ENCODE peak calls at places on chromosomes 13 and 19, in ten cellular contexts. One of them, this sample, is unnamed.

GRCh38 chr13:77751513-77752456 is 54.3 kb downstream of the SLAIN1 start:
- DNase-seq in NCI-H524 treated with DMSO at 0.1 percent for 48 hours: peak; percentile 20
- DNase-seq in H9: peak; percentile 41
- DNase-seq in lower lobe of right lung: peak; percentile 42
- DNase-seq in kidney tubule cell: peak; percentile 56
- DNase-seq in heart right ventricle: no peak
- DNase-seq in ovary: no peak
- DNase-seq in NCI-H1436: peak; percentile 9
- DNase-seq in left ventricle myocardium superior: no peak
- DNase-seq in stimulated activated CD4-positive, alpha-beta T cell treated with anti-CD3 and anti-CD28 coated beads, TNF-alpha, amount 100 ng/mL, for 1 hour: no peak
- DNase-seq in this sample: no peak

GRCh38 chr19:49442354-49442753 is 1.0 kb upstream of the SLC17A7 start:
- DNase-seq in NCI-H524 treated with DMSO at 0.1 percent for 48 hours: no peak
- DNase-seq in H9: no peak
- DNase-seq in lower lobe of right lung: no peak
- DNase-seq in kidney tubule cell: no peak
- DNase-seq in heart right ventricle: peak; percentile 52
- DNase-seq in ovary: no peak
- DNase-seq in NCI-H1436: no peak
- DNase-seq in left ventricle myocardium superior: no peak
- DNase-seq in stimulated activated CD4-positive, alpha-beta T cell treated with anti-CD3 and anti-CD28 coated beads, TNF-alpha, amount 100 ng/mL, for 1 hour: no peak
- DNase-seq in this sample: peak; percentile 81

GRCh38 chr19:4098493-4098892 is 25.4 kb downstream of the MAP2K2 start:
- DNase-seq in NCI-H524 treated with DMSO at 0.1 percent for 48 hours: no peak
- DNase-seq in H9: no peak
- DNase-seq in lower lobe of right lung: no peak
- DNase-seq in kidney tubule cell: no peak
- DNase-seq in heart right ventricle: peak; percentile 81
- DNase-seq in ovary: no peak
- DNase-seq in NCI-H1436: no peak
- DNase-seq in left ventricle myocardium superior: peak; percentile 90
- DNase-seq in stimulated activated CD4-positive, alpha-beta T cell treated with anti-CD3 and anti-CD28 coated beads, TNF-alpha, amount 100 ng/mL, for 1 hour: no peak
- DNase-seq in this sample: peak; percentile 60

GRCh38 chr19:46723023-46723461 is 6.1 kb upstream of the PRKD2 start:
- DNase-seq in NCI-H524 treated with DMSO at 0.1 percent for 48 hours: no peak
- DNase-seq in H9: no peak
- DNase-seq in lower lobe of right lung: no peak
- DNase-seq in kidney tubule cell: no peak
- DNase-seq in heart right ventricle: no peak
- DNase-seq in ovary: no peak
- DNase-seq in NCI-H1436: no peak
- DNase-seq in left ventricle myocardium superior: no peak
- DNase-seq in stimulated activated CD4-positive, alpha-beta T cell treated with anti-CD3 and anti-CD28 coated beads, TNF-alpha, amount 100 ng/mL, for 1 hour: no peak
- DNase-seq in this sample: peak; percentile 55

GRCh38 chr19:50909240-50910070 is 1.7 kb downstream of the KLK4 start:
- DNase-seq in NCI-H524 treated with DMSO at 0.1 percent for 48 hours: no peak
- DNase-seq in H9: peak; percentile 100
- DNase-seq in lower lobe of right lung: peak; percentile 59
- DNase-seq in kidney tubule cell: peak; percentile 30
- DNase-seq in heart right ventricle: peak; percentile 22
- DNase-seq in ovary: no peak
- DNase-seq in NCI-H1436: peak; percentile 79
- DNase-seq in left ventricle myocardium superior: no peak
- DNase-seq in stimulated activated CD4-positive, alpha-beta T cell treated with anti-CD3 and anti-CD28 coated beads, TNF-alpha, amount 100 ng/mL, for 1 hour: no peak
- DNase-seq in this sample: peak; percentile 99

GRCh38 chr13:40571338-40571737 is 95.1 kb downstream of the FOXO1 start:
- DNase-seq in NCI-H524 treated with DMSO at 0.1 percent for 48 hours: no peak
- DNase-seq in H9: no peak
- DNase-seq in lower lobe of right lung: no peak
- DNase-seq in kidney tubule cell: no peak
- DNase-seq in heart right ventricle: no peak
- DNase-seq in ovary: no peak
- DNase-seq in NCI-H1436: no peak
- DNase-seq in left ventricle myocardium superior: no peak
- DNase-seq in stimulated activated CD4-positive, alpha-beta T cell treated with anti-CD3 and anti-CD28 coated beads, TNF-alpha, amount 100 ng/mL, for 1 hour: no peak
- DNase-seq in this sample: no peak

GRCh38 chr13:72808917-72809500 is 27.1 kb downstream of the PIBF1 start:
- DNase-seq in NCI-H524 treated with DMSO at 0.1 percent for 48 hours: no peak
- DNase-seq in H9: no peak
- DNase-seq in lower lobe of right lung: no peak
- DNase-seq in kidney tubule cell: peak; percentile 37
- DNase-seq in heart right ventricle: no peak
- DNase-seq in ovary: no peak
- DNase-seq in NCI-H1436: peak; percentile 23
- DNase-seq in left ventricle myocardium superior: no peak
- DNase-seq in stimulated activated CD4-positive, alpha-beta T cell treated with anti-CD3 and anti-CD28 coated beads, TNF-alpha, amount 100 ng/mL, for 1 hour: no peak
- DNase-seq in this sample: no peak

GRCh38 chr13:30673669-30674521 is 56.2 kb downstream of the USPL1 start:
- DNase-seq in NCI-H524 treated with DMSO at 0.1 percent for 48 hours: peak; percentile 94
- DNase-seq in H9: peak; percentile 84
- DNase-seq in lower lobe of right lung: peak; percentile 96
- DNase-seq in kidney tubule cell: peak; percentile 94
- DNase-seq in heart right ventricle: peak; percentile 90
- DNase-seq in ovary: peak; percentile 86
- DNase-seq in NCI-H1436: peak; percentile 65
- DNase-seq in left ventricle myocardium superior: peak; percentile 92
- DNase-seq in stimulated activated CD4-positive, alpha-beta T cell treated with anti-CD3 and anti-CD28 coated beads, TNF-alpha, amount 100 ng/mL, for 1 hour: peak; percentile 83
- DNase-seq in this sample: peak; percentile 96

GRCh38 chr19:19777692-19778091 is 43.9 kb downstream of the ZNF506 start:
- DNase-seq in NCI-H524 treated with DMSO at 0.1 percent for 48 hours: no peak
- DNase-seq in H9: no peak
- DNase-seq in lower lobe of right lung: no peak
- DNase-seq in kidney tubule cell: no peak
- DNase-seq in heart right ventricle: no peak
- DNase-seq in ovary: no peak
- DNase-seq in NCI-H1436: no peak
- DNase-seq in left ventricle myocardium superior: no peak
- DNase-seq in stimulated activated CD4-positive, alpha-beta T cell treated with anti-CD3 and anti-CD28 coated beads, TNF-alpha, amount 100 ng/mL, for 1 hour: no peak
- DNase-seq in this sample: no peak

GRCh38 chr19:40466219-40467006 is at the start of gene SPTBN4:
- DNase-seq in NCI-H524 treated with DMSO at 0.1 percent for 48 hours: no peak
- DNase-seq in H9: peak; percentile 33
- DNase-seq in lower lobe of right lung: peak; percentile 75
- DNase-seq in kidney tubule cell: no peak
- DNase-seq in heart right ventricle: peak; percentile 41
- DNase-seq in ovary: no peak
- DNase-seq in NCI-H1436: no peak
- DNase-seq in left ventricle myocardium superior: peak; percentile 60
- DNase-seq in stimulated activated CD4-positive, alpha-beta T cell treated with anti-CD3 and anti-CD28 coated beads, TNF-alpha, amount 100 ng/mL, for 1 hour: peak; percentile 24
- DNase-seq in this sample: peak; percentile 46